ENCODE peak calls at places on chromosomes 6 and 20, in six cellular contexts. E, T, M, X, N and D are unnamed samples.

GRCh38 chr20:50746138-50746940 is 15.0 kb downstream of the PARD6B start:
- DNase-seq in E (peak; percentile 68), T (peak; percentile 99), M (peak; percentile 21), X (no peak), N (no peak), D (no peak)

GRCh38 chr6:81480139-81480538 is 272.3 kb downstream of the TENT5A start:
- DNase-seq in E (peak; percentile 7), T (no peak), M (peak; percentile 13), X (no peak), N (no peak), D (no peak)

GRCh38 chr20:44720994-44721784 is 6.0 kb downstream of the CCN5 start:
- DNase-seq in E (no peak), T (no peak), M (peak; percentile 86), X (no peak), N (no peak), D (peak; percentile 86)

GRCh38 chr6:53903357-53903756 is 108.6 kb downstream of the LRRC1 start:
- DNase-seq in E (no peak), T (no peak), M (no peak), X (no peak), N (no peak), D (no peak)

GRCh38 chr6:68240731-68241130 is 394.4 kb upstream of the ADGRB3 start:
- DNase-seq in E (no peak), T (no peak), M (no peak), X (no peak), N (no peak), D (no peak)

GRCh38 chr6:129140571-129140970 is 257.6 kb downstream of the LAMA2 start:
- DNase-seq in E (no peak), T (no peak), M (peak; percentile 54), X (no peak), N (no peak), D (no peak)

GRCh38 chr20:51272392-51272791 is 249.5 kb upstream of the KCNG1 start:
- DNase-seq in E (no peak), T (no peak), M (peak; percentile 53), X (no peak), N (no peak), D (no peak)

GRCh38 chr6:21826031-21826430 is 232.5 kb downstream of the SOX4 start:
- DNase-seq in E (peak; percentile 54), T (peak; percentile 13), M (peak; percentile 19), X (peak; percentile 59), N (no peak), D (no peak)

GRCh38 chr6:116229287-116229913 is 24.5 kb downstream of the TSPYL4 start:
- DNase-seq in E (peak; percentile 32), T (no peak), M (peak; percentile 97), X (peak; percentile 97), N (peak; percentile 84), D (peak; percentile 71)

GRCh38 chr6:1251198-1252155 is 60.4 kb upstream of the FOXQ1 start:
- DNase-seq in E (no peak), T (peak; percentile 35), M (no peak), X (no peak), N (no peak), D (no peak)

GRCh38 chr20:4027590-4028265 is 12.4 kb upstream of the RNF24 start:
- DNase-seq in E (no peak), T (no peak), M (peak; percentile 32), X (no peak), N (no peak), D (peak; percentile 29)

GRCh38 chr6:163814494-163815364 is 400.2 kb downstream of the QKI start:
- DNase-seq in E (peak; percentile 13), T (no peak), M (peak; percentile 87), X (no peak), N (no peak), D (no peak)

DNA sequence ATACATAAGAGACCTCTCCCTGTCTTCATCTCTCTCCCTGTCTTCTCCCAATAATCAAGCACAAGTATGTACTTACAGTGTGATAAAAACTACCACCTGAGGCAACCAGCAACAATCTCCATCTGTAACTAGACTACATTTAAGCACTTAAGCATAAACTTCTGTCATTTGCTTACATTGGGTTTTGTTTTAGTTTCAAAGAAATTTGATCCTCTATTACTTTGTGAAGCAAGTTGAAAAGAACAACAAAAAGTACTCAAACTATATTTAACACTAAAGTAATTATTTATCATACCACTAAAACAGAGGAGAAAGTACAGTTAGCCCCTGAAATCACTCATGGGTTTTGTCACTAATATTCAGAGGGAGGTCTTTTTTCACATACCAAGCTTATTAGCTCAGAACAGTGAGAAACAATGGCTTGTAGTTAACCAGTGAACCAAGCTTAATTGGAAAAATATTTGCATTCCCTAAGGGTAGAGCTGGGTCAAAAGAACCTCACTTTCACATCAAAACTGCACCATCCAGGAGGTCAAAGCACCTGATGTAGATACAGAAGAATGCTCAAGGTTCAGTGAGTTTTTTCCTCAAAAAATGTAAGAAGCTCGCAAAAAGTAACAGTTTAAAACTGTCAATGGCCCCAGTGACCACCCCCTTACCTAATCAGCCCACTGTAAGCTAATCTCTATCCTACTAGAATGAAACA is 34.1 kb downstream of the DCDC2 start:
- DNase-seq in E (no peak), T (peak; percentile 94), M (peak; percentile 23), X (no peak), N (no peak), D (no peak)
- H3K4me2 ChIP-seq in E (peak overlapping the region; percentile 33), T (peak overlapping the region; percentile 63), M (no peak overlapping the region), X (no peak overlapping the region), N (no peak overlapping the region), D (no peak overlapping the region)

DNA sequence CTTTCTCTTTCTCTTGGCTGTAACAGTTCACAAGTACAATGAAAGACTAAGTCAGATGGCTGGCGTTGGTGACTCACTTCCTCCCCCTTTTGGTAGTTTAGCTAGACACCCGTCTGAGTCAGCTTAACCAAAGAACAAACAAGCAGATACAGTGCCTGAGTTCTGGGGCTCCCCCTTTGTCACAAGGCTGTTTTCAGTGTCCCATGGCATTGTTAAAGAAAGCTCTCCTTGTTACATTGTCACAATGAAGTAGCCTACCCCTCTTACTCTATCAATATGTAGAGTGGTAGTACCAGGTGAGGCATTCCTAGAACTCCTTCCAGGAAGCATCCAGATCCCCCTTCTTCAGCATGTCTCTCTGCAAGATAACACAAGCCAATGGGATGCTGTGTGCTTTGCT is 38.6 kb downstream of the KIAA0408 start:
- DNase-seq in E (peak; percentile 82), T (peak; percentile 89), M (peak; percentile 96), X (peak; percentile 82), N (peak; percentile 53), D (peak; percentile 89)
- H3K4me2 ChIP-seq in E (no peak overlapping the region), T (no peak overlapping the region), M (peak overlapping the region; percentile 48), X (no peak overlapping the region), N (peak overlapping the region; percentile 9), D (no peak overlapping the region)

DNA sequence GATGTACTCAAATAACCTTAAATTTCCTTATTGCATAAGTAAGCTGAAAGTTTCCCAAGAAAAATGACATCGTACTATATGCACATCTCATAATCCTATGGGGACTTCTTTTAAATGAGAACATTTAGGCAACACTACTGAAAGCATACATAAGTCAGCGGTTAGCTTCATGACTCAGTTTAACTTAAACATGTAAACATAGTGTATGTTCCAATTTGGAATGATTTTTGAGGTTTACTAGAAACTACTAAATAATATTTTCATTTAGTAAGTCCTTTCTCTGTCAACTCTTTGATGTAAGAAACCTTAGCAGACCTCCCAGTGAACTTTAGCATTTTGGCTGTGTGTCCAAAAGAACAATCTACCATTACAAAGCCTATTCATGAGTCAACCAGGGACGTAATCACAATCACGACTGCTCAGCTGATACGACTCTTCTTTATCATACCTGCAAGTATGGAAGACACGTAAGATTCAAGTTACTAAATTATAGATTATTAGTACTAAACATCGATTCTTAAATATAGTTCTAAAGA is 19.3 kb downstream of the HIVEP2 start:
- DNase-seq in E (peak; percentile 8), T (peak; percentile 92), M (peak; percentile 63), X (no peak), N (no peak), D (peak; percentile 66)
- H3K4me2 ChIP-seq in E (peak overlapping the region; percentile 88), T (peak overlapping the region; percentile 92), M (peak overlapping the region; percentile 95), X (no peak overlapping the region), N (no peak overlapping the region), D (peak overlapping the region; percentile 95)

GRCh38 chr20:664576-664975 is 11.0 kb downstream of the SCRT2 start:
- DNase-seq in E (no peak), T (no peak), M (no peak), X (no peak), N (no peak), D (peak; percentile 76)
- H3K4me2 ChIP-seq in E (no peak overlapping the region), T (no peak overlapping the region), M (no peak overlapping the region), X (no peak overlapping the region), N (no peak overlapping the region), D (no peak overlapping the region)

DNA sequence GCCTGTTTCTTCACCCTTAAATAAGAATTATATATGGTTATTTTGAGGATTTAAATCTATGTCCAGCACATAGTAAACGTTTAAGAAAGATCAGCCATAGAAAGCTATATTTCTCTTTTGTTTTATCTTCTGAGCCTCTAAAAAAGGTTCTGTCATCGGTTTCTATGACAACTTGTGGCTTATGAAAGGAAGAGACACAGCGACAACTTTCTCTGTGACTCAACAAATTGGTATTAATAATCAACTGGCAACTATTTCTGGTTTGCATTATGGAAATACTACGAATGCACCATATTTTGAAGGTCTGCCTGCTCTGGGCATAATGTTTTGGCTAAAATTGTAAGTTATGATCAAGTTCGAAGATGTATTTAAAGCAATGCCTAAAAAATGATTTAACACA is 751.0 kb downstream of the CD109 start:
- DNase-seq in E (no peak), T (no peak), M (peak; percentile 72), X (no peak), N (no peak), D (peak; percentile 1)
- H3K4me2 ChIP-seq in E (no peak overlapping the region), T (no peak overlapping the region), M (peak overlapping the region; percentile 31), X (no peak overlapping the region), N (peak overlapping the region; percentile 37), D (peak overlapping the region; percentile 9)